ENCODE peak calls at places on chromosomes 4 and X, in four cellular contexts. M, V, W and Z are unnamed samples.
A peak's percentile ranks its signal among the peaks of the same experiment; 100 is the strongest.

GRCh38 chrX:120305531-120306145 is 5.6 kb downstream of the TMEM255A start:
- DNase-seq in W (no peak), M (no peak), V (no peak), Z (no peak)

GRCh38 chr4:113394730-113395530 is 345.5 kb downstream of the ANK2 start:
- DNase-seq in V (peak; percentile 93), M (peak; percentile 78), W (peak; percentile 38), Z (peak; percentile 93)

GRCh38 chr4:5451243-5451642 is 257.1 kb downstream of the EVC2 start:
- DNase-seq in W (no peak), M (no peak), V (no peak), Z (no peak)

GRCh38 chr4:76459291-76459723 is 24.3 kb downstream of the SHROOM3 start:
- DNase-seq in M (peak; percentile 19), W (no peak), V (peak; percentile 76), Z (peak; percentile 96)

GRCh38 chr4:151644625-151645024 is 116.2 kb downstream of the GATB start:
- DNase-seq in V (no peak), W (no peak), M (peak; percentile 19), Z (no peak)

GRCh38 chr4:150152764-150153163 is 74.5 kb downstream of the DCLK2 start:
- DNase-seq in W (no peak), V (no peak), M (no peak), Z (peak; percentile 69)

GRCh38 chr4:22593933-22594332 is 78.1 kb upstream of the ADGRA3 start:
- DNase-seq in W (no peak), V (no peak), M (no peak), Z (no peak)

GRCh38 chrX:97705936-97706335 is 822.2 kb downstream of the RPA4 start:
- DNase-seq in V (no peak), W (no peak), M (no peak), Z (no peak)

GRCh38 chr4:81664079-81664478 is 192.4 kb upstream of the RASGEF1B start:
- DNase-seq in M (no peak), V (no peak), W (no peak), Z (peak; percentile 28)

GRCh38 chr4:72430050-72430449 is 139.0 kb downstream of the ADAMTS3 start:
- DNase-seq in W (no peak), V (peak; percentile 11), M (no peak), Z (peak; percentile 3)

GRCh38 chrX:47380268-47380667 is 9.9 kb downstream of the ZNF157 start:
- DNase-seq in M (peak; percentile 23), V (no peak), W (peak; percentile 70), Z (no peak)

GRCh38 chr4:83851261-83852084 is 315.6 kb downstream of the GPAT3 start:
- DNase-seq in M (no peak), V (peak; percentile 74), W (no peak), Z (no peak)

GRCh38 chr4:89298788-89299152 is 8.8 kb downstream of the GPRIN3 start:
- DNase-seq in V (peak; percentile 64), M (no peak), W (no peak), Z (no peak)

GRCh38 chr4:14196141-14196540 is 568.6 kb upstream of the BOD1L1 start:
- DNase-seq in M (peak; percentile 20), V (peak; percentile 83), W (no peak), Z (peak; percentile 77)

GRCh38 chr4:18756661-18757060 is 735.1 kb upstream of the LCORL start:
- DNase-seq in W (no peak), V (no peak), M (no peak), Z (no peak)

GRCh38 chr4:115293093-115293462 is 179.7 kb upstream of the NDST4 start:
- DNase-seq in V (no peak), W (no peak), M (no peak), Z (no peak)

GRCh38 chr4:183444953-183445543 is 612 bp downstream of the CDKN2AIP start:
- DNase-seq in M (peak; percentile 42), V (peak; percentile 12), W (no peak), Z (peak; percentile 17)

GRCh38 chrX:103699243-103699642 is 11.5 kb upstream of the TMEM31 start:
- DNase-seq in M (no peak), V (no peak), W (no peak), Z (no peak)

GRCh38 chrX:19342331-19342906 is 1.3 kb upstream of the PDHA1 start:
- DNase-seq in V (peak; percentile 62), M (peak; percentile 19), W (no peak), Z (peak; percentile 14)

GRCh38 chrX:106397788-106398538 is 213.8 kb upstream of the RADX start:
- DNase-seq in V (peak; percentile 53), W (no peak), M (no peak), Z (peak; percentile 32)

GRCh38 chr4:56909083-56909981 is 1.6 kb downstream of the REST start:
- DNase-seq in W (peak; percentile 57), V (peak; percentile 63), M (peak; percentile 56), Z (peak; percentile 58)

GRCh38 chrX:103101280-103102042 is 8.5 kb upstream of the NXF3 start:
- DNase-seq in M (peak; percentile 6), V (peak; percentile 2), W (no peak), Z (no peak)

GRCh38 chr4:153748378-153748777 is 11.4 kb downstream of the RNF175 start:
- DNase-seq in V (peak; percentile 85), W (no peak), M (peak; percentile 50), Z (peak; percentile 76)

GRCh38 chr4:57064811-57065711 is 45.1 kb downstream of the IGFBP7 start:
- DNase-seq in M (peak; percentile 56), W (no peak), V (peak; percentile 97), Z (peak; percentile 96)

GRCh38 chr4:123564758-123565346 is 168.3 kb downstream of the SPRY1 start:
- DNase-seq in M (peak; percentile 77), V (peak; percentile 88), W (peak; percentile 52), Z (peak; percentile 85)

GRCh38 chr4:66639361-66639760 is 905.9 kb downstream of the CENPC start:
- DNase-seq in V (peak; percentile 19), M (no peak), W (no peak), Z (peak; percentile 78)

GRCh38 chr4:66279084-66279483 is 608.8 kb upstream of the EPHA5 start:
- DNase-seq in M (no peak), W (no peak), V (no peak), Z (no peak)

GRCh38 chrX:47849776-47850175 is 13.1 kb downstream of the ZNF81 start:
- DNase-seq in M (no peak), V (no peak), W (no peak), Z (no peak)

GRCh38 chr4:139986621-139987510 is 167.1 kb downstream of the MAML3 start:
- DNase-seq in W (no peak), M (no peak), V (peak; percentile 13), Z (peak; percentile 63)

GRCh38 chrX:625137-625691 is 5.4 kb upstream of the SHOX start:
- DNase-seq in V (no peak), W (no peak), M (no peak), Z (no peak)

GRCh38 chrX:106144755-106145639 is 23.1 kb upstream of the PWWP3B start:
- DNase-seq in V (peak; percentile 1), M (peak; percentile 94), W (no peak), Z (no peak)

GRCh38 chr4:107908377-107908776 is 23.0 kb upstream of the CYP2U1 start:
- DNase-seq in M (no peak), W (no peak), V (no peak), Z (no peak)

GRCh38 chr4:107916623-107917022 is 14.7 kb upstream of the CYP2U1 start:
- DNase-seq in M (no peak), V (no peak), W (no peak), Z (no peak)

GRCh38 chr4:107913283-107913899 is 18.0 kb upstream of the CYP2U1 start:
- DNase-seq in W (peak; percentile 17), M (peak; percentile 61), V (peak; percentile 89), Z (peak; percentile 89)
- TF ChIP-seq CTCF in W (peak; percentile 79), M (peak; percentile 78), V (peak; percentile 73), Z (peak; percentile 50)

GRCh38 chrX:83511208-83511607 is 3.1 kb downstream of the POU3F4 start:
- DNase-seq in W (no peak), V (no peak), M (peak; percentile 2), Z (no peak)
- H3K4me3 ChIP-seq in W (no peak overlapping the region), V (no peak overlapping the region), M (no peak overlapping the region), Z (no peak overlapping the region)

DNA sequence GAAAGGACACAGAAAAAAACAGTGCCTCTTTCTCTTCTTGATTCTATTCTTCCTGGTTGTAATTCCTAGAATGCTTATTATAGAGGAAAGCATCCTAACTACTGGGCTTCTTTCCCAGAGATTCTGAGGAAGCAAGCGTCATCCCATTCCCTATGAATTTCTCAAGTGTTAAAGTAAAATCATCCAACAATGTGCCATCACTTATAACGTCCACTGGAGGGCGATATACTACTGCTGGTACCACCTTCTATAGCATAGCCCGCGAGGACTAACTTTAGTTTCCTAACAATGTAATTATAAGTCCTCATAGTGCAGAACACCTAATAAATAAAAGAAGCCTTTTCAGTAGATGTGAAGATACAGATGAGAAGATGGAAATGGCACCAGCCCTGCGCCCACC is 4.4 kb downstream of the CENPVL3 start:
- DNase-seq in W (no peak), M (peak; percentile 7), V (peak; percentile 57), Z (peak; percentile 39)
- TF ChIP-seq CTCF in W (peak; percentile 44), M (peak; percentile 33), V (peak; percentile 63), Z (peak; percentile 53)

DNA sequence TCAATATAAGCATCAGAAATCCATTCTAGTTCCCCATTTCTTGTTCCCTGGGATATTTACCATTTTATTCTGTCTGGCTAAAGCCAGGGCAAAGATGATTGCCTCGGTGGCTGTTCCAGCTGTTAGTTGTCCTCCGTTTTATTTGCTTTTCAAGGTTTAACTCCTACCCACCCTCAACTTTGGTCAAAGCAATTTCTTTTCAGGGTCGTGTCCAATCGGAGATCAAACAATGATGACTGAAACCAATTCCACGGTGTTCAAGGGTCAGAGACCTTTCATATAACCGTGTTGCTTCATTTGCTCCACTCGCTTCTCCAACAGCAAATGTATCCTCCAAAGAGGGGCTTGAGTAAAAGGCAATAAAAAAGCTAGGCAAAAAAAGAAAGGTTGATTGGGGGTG is 193.5 kb upstream of the FTHL17 start:
- DNase-seq in W (no peak), V (no peak), M (no peak), Z (no peak)
- H3K4me3 ChIP-seq in W (no peak overlapping the region), V (peak overlapping the region; percentile 73), M (no peak overlapping the region), Z (peak overlapping the region; percentile 26)

DNA sequence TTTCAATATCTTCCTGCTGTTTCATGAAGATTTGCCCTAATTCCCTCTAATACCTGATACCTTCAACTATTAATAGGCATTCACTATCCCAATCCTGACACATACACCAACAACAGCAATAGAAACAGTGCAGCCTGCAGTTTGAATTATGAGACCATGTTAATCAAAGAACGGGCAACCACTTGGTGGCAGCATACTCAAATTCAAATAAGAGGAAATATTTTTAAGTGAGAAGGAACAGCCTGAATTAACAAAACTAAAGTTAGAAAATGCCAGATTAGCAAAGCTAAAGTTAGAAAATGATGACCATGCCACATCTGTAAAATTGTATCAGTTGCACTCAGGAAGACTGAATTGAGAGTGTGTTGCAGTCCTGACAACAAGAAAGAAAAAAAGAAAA is 204.9 kb downstream of the SMARCA1 start:
- DNase-seq in M (no peak), V (peak; percentile 43), W (no peak), Z (peak; percentile 44)
- TF ChIP-seq CTCF in M (no peak), V (peak; percentile 46), W (no peak), Z (peak; percentile 19)

GRCh38 chr4:41361831-41362646 is 105.3 kb downstream of the UCHL1 start:
- DNase-seq in V (no peak), W (no peak), M (no peak), Z (no peak)
- H3K4me3 ChIP-seq in V (no peak overlapping the region), W (no peak overlapping the region), M (no peak overlapping the region), Z (peak overlapping the region; percentile 71)

DNA sequence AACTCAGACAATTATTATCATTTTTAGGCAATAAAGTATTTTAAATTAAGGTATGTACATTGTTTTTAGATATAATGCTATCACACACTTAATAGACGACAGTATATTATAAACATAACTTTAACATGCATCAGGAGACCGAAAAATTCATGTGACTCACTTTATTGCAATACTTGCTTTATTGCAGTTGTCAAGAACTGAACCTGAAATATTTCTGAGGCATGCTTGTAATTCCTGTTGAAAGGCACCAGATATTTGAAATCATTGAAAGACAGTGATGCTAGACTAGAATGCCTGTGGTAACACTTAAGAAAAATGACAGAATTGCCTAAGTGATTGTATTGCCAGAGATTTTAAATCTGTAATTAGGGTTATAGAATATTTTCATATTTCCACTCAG is 175.6 kb upstream of the MAGEB2 start:
- DNase-seq in M (no peak), V (peak; percentile 66), W (no peak), Z (peak; percentile 18)
- TF ChIP-seq CTCF in M (no peak), V (no peak), W (no peak), Z (no peak)